ENCODE peak calls at places on chromosome 20, in four cellular contexts. One of them, this sample, is unnamed.

GRCh38 chr20:12455152-12455551 is 537.5 kb downstream of the BTBD3 start:
- DNase-seq in left ventricle myocardium inferior: no peak
- DNase-seq in ovary: no peak
- DNase-seq in kidney epithelial cell: no peak
- DNase-seq in this sample: no peak

GRCh38 chr20:41275181-41275793 is 42.2 kb downstream of the ZHX3 start:
- DNase-seq in ovary: no peak
- DNase-seq in kidney epithelial cell: no peak
- DNase-seq in left ventricle myocardium inferior: no peak
- DNase-seq in this sample: no peak

GRCh38 chr20:49344975-49345374 is 67.1 kb upstream of the ZNFX1 start:
- DNase-seq in kidney epithelial cell: peak; percentile 51
- DNase-seq in ovary: peak; percentile 31
- DNase-seq in left ventricle myocardium inferior: peak; percentile 48
- DNase-seq in this sample: peak; percentile 92

GRCh38 chr20:43458422-43458924 is 777 bp downstream of the SRSF6 start:
- DNase-seq in left ventricle myocardium inferior: no peak
- DNase-seq in kidney epithelial cell: no peak
- DNase-seq in ovary: no peak
- DNase-seq in this sample: no peak

GRCh38 chr20:17747431-17747846 is 47.7 kb downstream of the BANF2 start:
- DNase-seq in kidney epithelial cell: peak; percentile 74
- DNase-seq in ovary: peak; percentile 25
- DNase-seq in left ventricle myocardium inferior: no peak
- DNase-seq in this sample: peak; percentile 43

GRCh38 chr20:35472209-35472608 is 16.8 kb downstream of the CEP250 start:
- DNase-seq in left ventricle myocardium inferior: no peak
- DNase-seq in kidney epithelial cell: no peak
- DNase-seq in ovary: no peak
- DNase-seq in this sample: no peak

GRCh38 chr20:25065625-25066338 is 7.8 kb upstream of the ACSS1 start:
- DNase-seq in kidney epithelial cell: no peak
- DNase-seq in ovary: peak; percentile 63
- DNase-seq in left ventricle myocardium inferior: peak; percentile 64
- DNase-seq in this sample: no peak

GRCh38 chr20:62356948-62357667 is 10.0 kb downstream of the LAMA5 start:
- DNase-seq in kidney epithelial cell: no peak
- DNase-seq in left ventricle myocardium inferior: peak; percentile 75
- DNase-seq in ovary: peak; percentile 74
- DNase-seq in this sample: no peak

GRCh38 chr20:13302647-13303425 is 81.8 kb downstream of the ISM1 start:
- DNase-seq in ovary: no peak
- DNase-seq in left ventricle myocardium inferior: no peak
- DNase-seq in kidney epithelial cell: no peak
- DNase-seq in this sample: no peak

GRCh38 chr20:58890454-58891075 is 38.0 kb downstream of the GNAS start:
- DNase-seq in kidney epithelial cell: no peak
- DNase-seq in left ventricle myocardium inferior: peak; percentile 81
- DNase-seq in ovary: peak; percentile 91
- DNase-seq in this sample: no peak

GRCh38 chr20:1397710-1398109 is 4.9 kb upstream of the FKBP1A start:
- DNase-seq in kidney epithelial cell: no peak
- DNase-seq in left ventricle myocardium inferior: no peak
- DNase-seq in ovary: no peak
- DNase-seq in this sample: no peak

GRCh38 chr20:57399587-57400261 is 8.5 kb downstream of the RBM38 start:
- DNase-seq in ovary: no peak
- DNase-seq in kidney epithelial cell: no peak
- DNase-seq in left ventricle myocardium inferior: no peak
- DNase-seq in this sample: no peak

GRCh38 chr20:57398901-57399535 is 7.8 kb downstream of the RBM38 start:
- DNase-seq in kidney epithelial cell: no peak
- DNase-seq in ovary: no peak
- DNase-seq in left ventricle myocardium inferior: no peak
- DNase-seq in this sample: no peak

GRCh38 chr20:57400821-57401564 is 9.8 kb downstream of the RBM38 start:
- DNase-seq in kidney epithelial cell: no peak
- DNase-seq in ovary: peak; percentile 32
- DNase-seq in left ventricle myocardium inferior: no peak
- DNase-seq in this sample: no peak

GRCh38 chr20:57401565-57401918 is 10.3 kb downstream of the RBM38 start:
- DNase-seq in ovary: no peak
- DNase-seq in left ventricle myocardium inferior: no peak
- DNase-seq in kidney epithelial cell: no peak
- DNase-seq in this sample: no peak

DNA sequence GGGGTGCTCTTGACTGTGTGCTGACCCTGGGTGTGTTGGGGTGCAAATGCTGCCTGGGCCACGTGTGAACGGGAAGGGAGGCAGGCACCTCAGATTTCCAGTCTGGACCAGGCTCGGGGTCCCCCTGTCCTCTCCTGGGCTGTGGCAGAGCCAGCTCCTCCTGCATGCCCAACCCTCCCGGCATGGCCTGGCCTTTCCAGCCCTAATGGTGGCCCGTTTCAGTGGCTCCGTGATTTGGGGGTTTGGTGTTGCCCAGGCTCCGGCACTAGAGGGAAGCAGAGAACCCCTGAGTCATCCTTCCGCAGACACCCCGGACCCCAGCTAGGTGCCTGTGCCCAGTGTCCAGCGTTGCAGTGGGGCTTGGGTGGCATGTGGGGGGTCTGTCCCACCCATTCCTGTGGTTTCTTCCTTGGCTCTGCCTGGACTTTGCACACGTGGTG is 9.1 kb downstream of the RBM38 start:
- DNase-seq in left ventricle myocardium inferior: no peak
- DNase-seq in kidney epithelial cell: no peak
- DNase-seq in ovary: peak; percentile 39
- DNase-seq in this sample: no peak
- H3K4me3 ChIP-seq in left ventricle myocardium inferior: peak overlapping the region; percentile 38
- H3K4me3 ChIP-seq in kidney epithelial cell: no peak overlapping the region
- H3K4me3 ChIP-seq in ovary: no peak overlapping the region
- H3K4me3 ChIP-seq in this sample: no peak overlapping the region

GRCh38 chr20:56964886-56965285 is 301.6 kb downstream of the BMP7 start:
- DNase-seq in kidney epithelial cell: no peak
- DNase-seq in ovary: no peak
- DNase-seq in left ventricle myocardium inferior: no peak
- DNase-seq in this sample: no peak
- TF ChIP-seq CTCF in kidney epithelial cell: no peak
- TF ChIP-seq CTCF in ovary: no peak
- TF ChIP-seq CTCF in left ventricle myocardium inferior: no peak
- TF ChIP-seq CTCF in this sample: no peak

GRCh38 chr20:54174452-54175175 is 828 bp upstream of the CYP24A1 start:
- DNase-seq in kidney epithelial cell: no peak
- DNase-seq in ovary: no peak
- DNase-seq in left ventricle myocardium inferior: no peak
- DNase-seq in this sample: no peak

GRCh38 chr20:54177378-54177777 is 3.6 kb upstream of the CYP24A1 start:
- DNase-seq in kidney epithelial cell: no peak
- DNase-seq in left ventricle myocardium inferior: no peak
- DNase-seq in ovary: no peak
- DNase-seq in this sample: no peak

GRCh38 chr20:54173653-54174451 is at the start of gene CYP24A1:
- DNase-seq in left ventricle myocardium inferior: no peak
- DNase-seq in kidney epithelial cell: no peak
- DNase-seq in ovary: no peak
- DNase-seq in this sample: no peak

GRCh38 chr20:54178256-54178655 is 4.5 kb upstream of the CYP24A1 start:
- DNase-seq in ovary: no peak
- DNase-seq in left ventricle myocardium inferior: no peak
- DNase-seq in kidney epithelial cell: no peak
- DNase-seq in this sample: no peak

GRCh38 chr20:54176610-54177009 is 2.8 kb upstream of the CYP24A1 start:
- DNase-seq in kidney epithelial cell: no peak
- DNase-seq in left ventricle myocardium inferior: no peak
- DNase-seq in ovary: no peak
- DNase-seq in this sample: no peak
- H3K27me3 ChIP-seq in kidney epithelial cell: peaks cover 22% of the 10 kb centered on the region
- H3K27me3 ChIP-seq in left ventricle myocardium inferior: peaks cover 97% of the 10 kb centered on the region
- H3K27me3 ChIP-seq in ovary: no peaks in the 10 kb centered on the region
- H3K27me3 ChIP-seq in this sample: peaks cover 22% of the 10 kb centered on the region

GRCh38 chr20:36855241-36855657 is 20.7 kb upstream of the TLDC2 start:
- DNase-seq in ovary: no peak
- DNase-seq in left ventricle myocardium inferior: no peak
- DNase-seq in kidney epithelial cell: no peak
- DNase-seq in this sample: no peak

GRCh38 chr20:36856691-36857635 is 19.0 kb upstream of the TLDC2 start:
- DNase-seq in ovary: no peak
- DNase-seq in kidney epithelial cell: no peak
- DNase-seq in left ventricle myocardium inferior: no peak
- DNase-seq in this sample: no peak

GRCh38 chr20:36854343-36855240 is 21.3 kb upstream of the TLDC2 start:
- DNase-seq in left ventricle myocardium inferior: peak; percentile 46
- DNase-seq in ovary: no peak
- DNase-seq in kidney epithelial cell: no peak
- DNase-seq in this sample: no peak

GRCh38 chr20:36859282-36859555 is 16.7 kb upstream of the TLDC2 start:
- DNase-seq in kidney epithelial cell: no peak
- DNase-seq in ovary: no peak
- DNase-seq in left ventricle myocardium inferior: no peak
- DNase-seq in this sample: no peak

GRCh38 chr20:36856196-36856595 is 19.7 kb upstream of the TLDC2 start:
- DNase-seq in ovary: no peak
- DNase-seq in left ventricle myocardium inferior: no peak
- DNase-seq in kidney epithelial cell: no peak
- DNase-seq in this sample: no peak
- H3K4me3 ChIP-seq in ovary: no peak overlapping the region
- H3K4me3 ChIP-seq in left ventricle myocardium inferior: peak overlapping the region; percentile 16
- H3K4me3 ChIP-seq in kidney epithelial cell: no peak overlapping the region
- H3K4me3 ChIP-seq in this sample: no peak overlapping the region